ENCODE peak calls at places on chromosome 3, in nine cellular contexts. G, X, B, C, T, I, P, M and H are unnamed samples.

GRCh38 chr3:122957707-122958210 is 69.8 kb downstream of the SEMA5B start:
- DNase-seq in X (no peak), B (no peak), C (no peak), G (no peak), I (no peak), M (no peak), T (no peak), P (no peak), H (no peak)

GRCh38 chr3:45123841-45124269 is 22.3 kb downstream of the CDCP1 start:
- DNase-seq in B (no peak), X (peak; percentile 97), C (no peak), I (no peak), P (peak; percentile 96), G (no peak), M (no peak), T (no peak), H (no peak)

GRCh38 chr3:63705092-63705645 is 52.7 kb downstream of the SNTN start:
- DNase-seq in B (no peak), M (no peak), P (no peak), G (no peak), I (no peak), T (no peak), X (no peak), C (no peak), H (no peak)

GRCh38 chr3:187807086-187807862 is 62.0 kb upstream of the BCL6 start:
- DNase-seq in M (no peak), I (no peak), P (peak; percentile 68), X (peak; percentile 54), T (peak; percentile 49), B (no peak), C (no peak), G (no peak), H (no peak)

GRCh38 chr3:59391131-59391530 is 341.3 kb upstream of the CFAP20DC start:
- DNase-seq in G (no peak), M (no peak), T (no peak), B (no peak), P (no peak), X (no peak), C (no peak), I (no peak), H (no peak)

GRCh38 chr3:52518723-52519444 is 14.8 kb downstream of the NT5DC2 start:
- DNase-seq in C (no peak), M (no peak), P (peak; percentile 24), B (no peak), I (peak; percentile 76), G (no peak), T (no peak), X (peak; percentile 42), H (no peak)

GRCh38 chr3:29430558-29430971 is 149.7 kb downstream of the RBMS3 start:
- DNase-seq in I (no peak), X (peak; percentile 84), P (peak; percentile 35), C (no peak), B (no peak), G (no peak), T (no peak), M (no peak), H (no peak)

GRCh38 chr3:150407818-150408231 is 273 bp upstream of the TSC22D2 start:
- DNase-seq in X (no peak), C (no peak), B (peak; percentile 98), T (peak; percentile 3), M (no peak), P (no peak), G (no peak), I (no peak), H (no peak)

GRCh38 chr3:185330644-185331043 is 32.3 kb upstream of the MAP3K13 start:
- DNase-seq in T (no peak), C (no peak), G (no peak), B (no peak), I (no peak), P (no peak), X (no peak), M (no peak), H (no peak)

GRCh38 chr3:42572278-42572677 is 9.5 kb downstream of the SEC22C start:
- DNase-seq in M (no peak), X (peak; percentile 60), B (no peak), G (peak; percentile 43), T (peak; percentile 8), P (peak; percentile 55), C (peak; percentile 22), I (no peak), H (peak; percentile 47)

GRCh38 chr3:117553461-117553860 is 843.9 kb downstream of the TUSC7 start:
- DNase-seq in P (peak; percentile 77), M (no peak), C (no peak), X (peak; percentile 33), B (no peak), T (no peak), G (no peak), I (no peak), H (peak; percentile 46)

GRCh38 chr3:194637066-194637465 is 3.8 kb upstream of the TMEM44 start:
- DNase-seq in G (no peak), X (no peak), P (peak; percentile 48), I (no peak), C (no peak), M (no peak), T (no peak), B (no peak), H (no peak)

GRCh38 chr3:166663194-166663593 is 716.9 kb downstream of the ZBBX start:
- DNase-seq in X (no peak), P (no peak), T (no peak), G (no peak), B (no peak), C (no peak), I (no peak), M (no peak), H (no peak)

GRCh38 chr3:194139977-194140351 is 4.0 kb downstream of the HES1 start:
- DNase-seq in P (no peak), C (no peak), G (no peak), T (no peak), I (no peak), M (no peak), B (no peak), X (no peak), H (peak; percentile 6)

GRCh38 chr3:195015021-195015420 is 255.9 kb downstream of the XXYLT1 start:
- DNase-seq in P (no peak), X (no peak), M (no peak), G (no peak), I (no peak), C (peak; percentile 31), T (no peak), B (no peak), H (no peak)

GRCh38 chr3:54905936-54906335 is 21.9 kb downstream of the LRTM1 start:
- DNase-seq in X (no peak), P (no peak), M (no peak), C (no peak), B (no peak), G (no peak), T (no peak), I (no peak), H (no peak)

GRCh38 chr3:86416334-86416733 is 574.6 kb downstream of the VGLL3 start:
- DNase-seq in X (peak; percentile 5), M (no peak), C (no peak), G (no peak), T (no peak), P (no peak), B (no peak), I (no peak), H (no peak)

GRCh38 chr3:10635446-10636076 is 130.2 kb upstream of the ATP2B2 start:
- DNase-seq in G (no peak), M (no peak), X (no peak), P (no peak), I (no peak), B (no peak), T (no peak), C (no peak), H (no peak)